ENCODE peak calls at places on chromosomes 2 and 18, in eight cellular contexts. B, E, V, F, N, U, Q and L are unnamed samples. For H3K4me1, the result is how much of the 10 kb centered on the place peaks cover.

GRCh38 chr2:85053802-85054201 is 79.4 kb upstream of the TCF7L1 start:
- DNase-seq in N (peak), B (no peak), F (peak), U (no peak), E (no peak), V (no peak), Q (no peak), L (no peak)

GRCh38 chr2:109139002-109139401 is 10.0 kb downstream of the SH3RF3 start:
- DNase-seq in B (no peak), U (no peak), V (no peak), N (no peak), Q (no peak), E (no peak), F (no peak), L (no peak)

GRCh38 chr2:163077241-163077640 is 238.7 kb upstream of the KCNH7 start:
- DNase-seq in Q (no peak), V (no peak), N (no peak), U (no peak), E (no peak), F (no peak), B (peak), L (no peak)

GRCh38 chr18:13236411-13236810 is 17.9 kb downstream of the LDLRAD4 start:
- DNase-seq in B (no peak), E (no peak), V (no peak), F (no peak), U (no peak), Q (no peak), N (peak), L (peak)

GRCh38 chr2:128732976-128733431 is 414.3 kb upstream of the HS6ST1 start:
- DNase-seq in N (peak), F (no peak), B (no peak), E (no peak), U (no peak), V (no peak), Q (no peak), L (no peak)

GRCh38 chr2:206323033-206323432 is 48.6 kb downstream of the ZDBF2 start:
- DNase-seq in N (no peak), V (no peak), E (no peak), Q (no peak), B (no peak), U (no peak), F (no peak), L (no peak)

GRCh38 chr2:120323807-120324399 is 22.0 kb upstream of the INHBB start:
- DNase-seq in B (no peak), F (no peak), E (peak), N (no peak), U (peak), Q (no peak), V (no peak), L (no peak)

GRCh38 chr2:112692496-112692911 is 28.3 kb upstream of the NT5DC4 start:
- DNase-seq in Q (no peak), E (peak), N (peak), F (peak), U (peak), B (no peak), V (no peak), L (peak)

GRCh38 chr2:158580760-158581159 is 124.0 kb downstream of the PKP4 start:
- DNase-seq in F (peak), Q (no peak), U (peak), E (no peak), V (no peak), N (no peak), B (no peak), L (no peak)

GRCh38 chr2:112268547-112268946 is 6.8 kb upstream of the ZC3H6 start:
- DNase-seq in B (no peak), N (no peak), Q (no peak), F (no peak), U (no peak), E (no peak), V (no peak), L (no peak)

GRCh38 chr18:45619062-45619825 is 4.0 kb downstream of the SLC14A2 start:
- DNase-seq in E (no peak), B (no peak), F (peak), V (no peak), U (peak), Q (no peak), N (no peak), L (no peak)

GRCh38 chr2:64787698-64788097 is 134.0 kb upstream of the SERTAD2 start:
- DNase-seq in E (no peak), N (no peak), V (no peak), U (no peak), Q (no peak), F (no peak), B (no peak), L (no peak)

GRCh38 chr2:96962567-96963203 is 23.7 kb downstream of the FAM178B start:
- DNase-seq in V (no peak), B (no peak), E (no peak), N (no peak), F (no peak), U (no peak), Q (no peak), L (no peak)

GRCh38 chr2:168930242-168930641 is 29.2 kb downstream of the G6PC2 start:
- DNase-seq in V (no peak), N (no peak), E (no peak), B (no peak), Q (no peak), U (no peak), F (no peak), L (no peak)

GRCh38 chr2:205683179-205683978 is 1.1 kb downstream of the NRP2 start:
- DNase-seq in Q (no peak), F (no peak), U (no peak), E (no peak), V (no peak), B (no peak), N (no peak), L (no peak)

GRCh38 chr2:25993049-25993448 is 10.8 kb upstream of the KIF3C start:
- DNase-seq in F (no peak), Q (no peak), V (no peak), U (no peak), B (no peak), N (no peak), E (no peak), L (no peak)

GRCh38 chr2:218398437-218399390 is 954 bp upstream of the CTDSP1 start:
- DNase-seq in E (peak), N (peak), U (peak), V (peak), B (peak), F (peak), Q (no peak), L (peak)

GRCh38 chr2:170241731-170242130 is 63.8 kb downstream of the MYO3B start:
- DNase-seq in V (no peak), N (no peak), B (no peak), F (no peak), Q (no peak), E (no peak), U (no peak), L (no peak)

GRCh38 chr2:6139142-6139541 is 447.0 kb downstream of the SOX11 start:
- DNase-seq in B (no peak), N (no peak), U (no peak), V (no peak), Q (no peak), F (no peak), E (no peak), L (no peak)

GRCh38 chr18:28147674-28148171 is 29.2 kb downstream of the CDH2 start:
- DNase-seq in E (no peak), V (no peak), F (no peak), Q (no peak), U (no peak), N (no peak), B (no peak), L (no peak)

GRCh38 chr2:234480337-234480736 is 16.5 kb downstream of the ARL4C start:
- DNase-seq in E (no peak), N (no peak), B (no peak), U (no peak), V (no peak), Q (no peak), F (no peak), L (no peak)

GRCh38 chr2:46535360-46535759 is 56.0 kb downstream of the TMEM247 start:
- DNase-seq in E (no peak), Q (no peak), U (no peak), F (no peak), B (no peak), N (no peak), V (no peak), L (no peak)

GRCh38 chr2:101893676-101894381 is 97.9 kb upstream of the IL1R2 start:
- DNase-seq in F (no peak), V (no peak), Q (no peak), B (peak), N (no peak), E (no peak), U (no peak), L (no peak)

GRCh38 chr18:26277374-26277773 is 51.1 kb downstream of the TAF4B start:
- DNase-seq in B (no peak), E (no peak), U (no peak), V (no peak), F (no peak), N (no peak), Q (no peak), L (no peak)

GRCh38 chr2:168456526-168457176 is 579 bp downstream of the CERS6 start:
- DNase-seq in V (peak), B (peak), F (peak), Q (no peak), N (no peak), E (peak), U (peak), L (peak)

GRCh38 chr2:60260646-60261296 is 292.7 kb downstream of the BCL11A start:
- DNase-seq in B (no peak), U (no peak), F (no peak), N (peak), E (no peak), V (no peak), Q (no peak), L (peak)

GRCh38 chr2:214547931-214548330 is 137.1 kb downstream of the VWC2L start:
- DNase-seq in N (no peak), V (no peak), F (no peak), E (no peak), U (no peak), Q (no peak), B (no peak), L (no peak)

GRCh38 chr18:48826806-48827205 is 124.0 kb downstream of the SMAD7 start:
- DNase-seq in N (peak), E (no peak), V (peak), B (no peak), Q (no peak), F (no peak), U (peak), L (peak)

GRCh38 chr2:206804326-206804725 is 38.9 kb downstream of the FASTKD2 start:
- DNase-seq in F (no peak), N (no peak), B (no peak), V (no peak), Q (no peak), E (no peak), U (no peak), L (no peak)

GRCh38 chr2:177547122-177547521 is 154.5 kb downstream of the AGPS start:
- DNase-seq in U (no peak), E (no peak), B (no peak), Q (no peak), F (no peak), N (no peak), V (no peak), L (no peak)

GRCh38 chr2:40016151-40016885 is 237.3 kb upstream of the THUMPD2 start:
- DNase-seq in B (no peak), N (no peak), Q (no peak), F (no peak), U (no peak), V (no peak), E (no peak), L (no peak)

GRCh38 chr2:28941008-28941407 is 40.1 kb upstream of the TOGARAM2 start:
- DNase-seq in Q (no peak), N (no peak), U (no peak), B (no peak), V (no peak), F (no peak), E (no peak), L (no peak)

GRCh38 chr2:86822668-86823067 is 32.0 kb upstream of the CD8A start:
- DNase-seq in B (no peak), Q (no peak), U (no peak), V (no peak), E (no peak), F (no peak), N (no peak), L (no peak)

GRCh38 chr18:36031903-36032302 is 35.5 kb downstream of the RPRD1A start:
- DNase-seq in B (no peak), U (no peak), N (no peak), F (no peak), Q (no peak), V (no peak), E (no peak), L (no peak)

GRCh38 chr2:181258761-181259160 is 198.4 kb upstream of the ITGA4 start:
- DNase-seq in N (no peak), F (no peak), V (no peak), Q (no peak), B (no peak), U (no peak), E (no peak), L (no peak)

GRCh38 chr2:217398860-217399259 is 539.0 kb upstream of the TNP1 start:
- DNase-seq in Q (no peak), V (no peak), E (peak), U (peak), N (no peak), F (no peak), B (no peak), L (no peak)

GRCh38 chr2:105809099-105809473 is 64.4 kb downstream of the NCK2 start:
- DNase-seq in E (no peak), V (no peak), F (no peak), N (no peak), U (no peak), Q (no peak), B (no peak), L (no peak)

GRCh38 chr2:73980566-73980965 is 4.1 kb upstream of the TET3 start:
- DNase-seq in B (no peak), N (no peak), E (no peak), F (no peak), Q (no peak), V (no peak), U (no peak), L (no peak)
- H3K4me3 ChIP-seq in B (no peak), N (peak), E (peak), F (no peak), Q (peak), V (no peak), U (no peak), L (peak)

DNA sequence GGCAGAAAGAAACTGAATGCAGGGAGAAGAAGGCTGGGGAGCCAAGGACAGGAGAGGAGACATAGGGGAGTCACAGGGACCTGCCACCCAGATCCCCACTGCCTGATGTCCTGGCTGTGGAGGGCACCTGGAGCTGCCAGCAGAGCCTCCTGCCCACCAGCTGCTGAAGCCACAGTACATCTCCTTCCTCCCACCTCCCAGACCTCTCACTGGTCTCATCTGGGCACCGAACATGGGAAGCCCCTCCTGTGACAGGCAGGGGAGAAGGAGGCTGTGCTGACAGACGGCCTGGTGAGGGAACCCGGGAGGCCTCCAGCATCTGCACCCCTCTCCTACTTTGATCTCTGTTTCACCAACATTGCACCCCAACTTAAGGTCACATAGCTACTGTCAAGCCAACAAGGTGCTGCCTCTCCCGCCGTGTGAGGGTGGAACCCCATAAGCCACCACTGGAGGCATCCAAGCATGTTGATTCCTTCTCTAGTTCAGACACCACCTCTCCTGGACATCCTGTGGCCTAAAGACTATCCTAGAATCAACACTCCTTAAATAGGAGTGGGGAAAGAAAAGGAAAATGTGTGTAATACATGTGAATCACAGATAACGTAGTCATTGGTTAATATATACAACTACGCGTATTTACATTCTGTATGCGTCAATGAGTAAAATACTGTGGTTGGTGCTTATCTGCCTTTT is 3.6 kb upstream of the RNPEPL1 start:
- DNase-seq in U (no peak), Q (no peak), N (peak), B (no peak), V (no peak), E (no peak), F (peak), L (no peak)
- H3K4me1 ChIP-seq in U (under half), Q (under half), N (under half), B (under half), V (under half), E (under half), F (under half), L (half or more)

GRCh38 chr2:54997826-54998225 is 52.4 kb downstream of the RTN4 start:
- DNase-seq in V (no peak), Q (no peak), B (no peak), N (no peak), U (no peak), F (no peak), E (no peak), L (no peak)

GRCh38 chr2:55003706-55004639 is 46.3 kb downstream of the RTN4 start:
- DNase-seq in B (no peak), F (no peak), U (no peak), E (no peak), N (no peak), V (no peak), Q (no peak), L (no peak)

GRCh38 chr2:54995553-54995952 is 54.7 kb downstream of the RTN4 start:
- DNase-seq in Q (no peak), E (no peak), U (no peak), B (no peak), N (no peak), V (no peak), F (no peak), L (no peak)

GRCh38 chr2:55000335-55000734 is 49.9 kb downstream of the RTN4 start:
- DNase-seq in N (no peak), U (no peak), E (no peak), Q (no peak), V (no peak), B (no peak), F (no peak), L (no peak)

GRCh38 chr2:54999182-54999581 is 51.1 kb downstream of the RTN4 start:
- DNase-seq in B (no peak), N (no peak), Q (no peak), F (no peak), U (no peak), V (no peak), E (no peak), L (no peak)
- H3K4me3 ChIP-seq in B (no peak), N (no peak), Q (peak), F (no peak), U (no peak), V (no peak), E (no peak), L (no peak)

GRCh38 chr2:10404324-10405143 is 43.6 kb downstream of the ODC1 start:
- DNase-seq in Q (no peak), N (no peak), F (no peak), U (no peak), E (no peak), B (no peak), V (no peak), L (no peak)
- H3K4me1 ChIP-seq in Q (under half), N (under half), F (under half), U (half or more), E (under half), B (under half), V (under half), L (half or more)

GRCh38 chr2:197838036-197838435 is 33.6 kb downstream of the PLCL1 start:
- DNase-seq in V (peak), E (no peak), U (no peak), B (no peak), F (no peak), N (no peak), Q (no peak), L (no peak)
- H3K4me3 ChIP-seq in V (no peak), E (peak), U (peak), B (no peak), F (no peak), N (no peak), Q (peak), L (peak)

DNA sequence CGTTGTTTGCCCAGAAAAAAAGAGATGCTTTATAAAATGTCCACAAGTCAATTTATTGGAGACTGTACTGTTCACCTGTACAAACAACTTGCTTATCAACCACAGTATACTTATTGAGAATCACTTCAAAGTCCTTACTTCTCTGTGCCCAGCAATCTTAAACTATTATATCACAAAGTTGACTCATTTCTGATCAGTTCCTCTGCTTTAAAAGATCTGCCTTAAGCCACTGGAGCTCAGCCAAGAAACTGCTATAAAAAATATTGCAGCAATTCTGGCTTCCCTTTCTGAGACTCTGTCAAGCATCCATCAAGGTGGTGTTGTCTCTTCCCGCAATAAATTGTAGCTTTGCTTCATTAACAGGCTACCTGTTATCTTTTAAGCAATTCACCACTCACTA is 375.2 kb upstream of the SPHKAP start:
- DNase-seq in N (no peak), E (no peak), Q (no peak), B (no peak), U (no peak), V (no peak), F (no peak), L (no peak)
- H3K4me1 ChIP-seq in N (under half), E (under half), Q (under half), B (under half), U (under half), V (under half), F (under half), L (under half)

GRCh38 chr2:134433934-134434333 is 180.1 kb downstream of the MGAT5 start:
- DNase-seq in F (no peak), U (no peak), Q (no peak), V (no peak), B (no peak), N (peak), E (no peak), L (no peak)

GRCh38 chr2:134432438-134432883 is 178.6 kb downstream of the MGAT5 start:
- DNase-seq in E (no peak), U (no peak), V (no peak), N (no peak), Q (no peak), F (no peak), B (no peak), L (no peak)

GRCh38 chr2:134435505-134435904 is 181.6 kb downstream of the MGAT5 start:
- DNase-seq in B (no peak), F (no peak), N (peak), U (no peak), Q (no peak), E (no peak), V (no peak), L (no peak)

GRCh38 chr2:134431837-134432437 is 178.1 kb downstream of the MGAT5 start:
- DNase-seq in F (no peak), E (no peak), U (no peak), N (no peak), Q (no peak), V (no peak), B (no peak), L (no peak)

DNA sequence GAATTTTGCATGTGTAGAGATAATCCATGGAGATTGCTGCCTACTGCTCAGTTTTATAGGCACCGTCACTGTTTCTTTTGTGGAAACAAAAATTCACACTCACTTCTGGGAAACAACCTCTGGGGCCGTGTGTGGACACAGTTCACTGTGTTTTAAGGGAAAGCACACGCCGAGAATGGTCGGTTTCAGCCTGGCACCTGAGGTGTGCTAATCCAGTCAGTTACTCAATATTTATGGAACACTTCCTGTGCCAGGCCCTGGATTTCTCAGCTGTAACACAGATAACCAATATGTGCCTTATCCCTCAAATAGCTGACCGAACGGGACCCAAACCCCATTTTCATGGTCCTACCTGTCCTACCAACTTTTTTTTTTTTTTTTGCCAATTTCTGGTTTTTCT is 179.6 kb downstream of the MGAT5 start:
- DNase-seq in Q (no peak), E (no peak), B (no peak), V (no peak), F (no peak), U (no peak), N (peak), L (no peak)
- H3K4me3 ChIP-seq in Q (no peak), E (no peak), B (no peak), V (no peak), F (no peak), U (no peak), N (no peak), L (no peak)

DNA sequence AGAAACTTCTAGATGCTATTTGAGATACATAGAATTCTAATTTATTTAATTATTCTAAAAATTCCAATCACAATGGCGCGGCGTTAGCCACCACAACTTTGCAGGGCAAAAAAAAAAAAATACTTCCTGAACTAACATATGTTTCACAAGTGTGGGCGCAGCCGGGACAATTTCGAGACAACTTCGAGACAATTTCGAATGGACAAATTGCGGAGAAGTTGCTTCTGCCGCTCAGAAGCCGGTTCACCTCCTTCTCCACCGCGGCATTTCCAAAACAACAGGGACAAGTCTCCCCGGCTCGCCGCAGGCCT is 843 bp downstream of the PAX3 start:
- DNase-seq in V (no peak), E (no peak), F (no peak), N (no peak), U (no peak), Q (no peak), B (no peak), L (no peak)
- H3K4me1 ChIP-seq in V (under half), E (under half), F (under half), N (under half), U (under half), Q (under half), B (under half), L (under half)

GRCh38 chr2:189574793-189575475 is 5.7 kb downstream of the SLC40A1 start:
- DNase-seq in F (peak), N (no peak), B (no peak), E (no peak), V (no peak), U (peak), Q (no peak), L (no peak)
- H3K4me3 ChIP-seq in F (no peak), N (peak), B (no peak), E (peak), V (peak), U (peak), Q (no peak), L (peak)